ENCODE peak calls at places on chromosomes 11 and 22, in ten cellular contexts. K is adipocyte; R is adrenal gland; P is cardiac fibroblast; Y is breast epithelium; A is neuronal stem cell; D is lower leg skin; C is CD8-positive, alpha-beta memory T cell; O is HCT116; V is astrocyte of the cerebellum. M is an unnamed sample.

GRCh38 chr11:113778111-113778910 is 1.3 kb upstream of the CLDN25 start:
- DNase-seq in K (peak; percentile 42), R (peak; percentile 70), P (peak; percentile 58), Y (no peak), A (no peak), D (no peak), C (no peak), O (no peak), V (no peak), M (peak; percentile 94)

GRCh38 chr22:27212617-27213177 is 555.3 kb downstream of the MIAT start:
- DNase-seq in K (peak; percentile 98), R (peak; percentile 63), P (peak; percentile 95), Y (no peak), A (no peak), D (peak; percentile 91), C (no peak), O (no peak), V (peak; percentile 96), M (peak; percentile 70)

GRCh38 chr11:115591380-115591779 is 87.2 kb upstream of the CADM1 start:
- DNase-seq in K (no peak), R (no peak), P (no peak), Y (no peak), A (no peak), D (no peak), C (no peak), O (no peak), V (no peak), M (no peak)

GRCh38 chr11:108115495-108116140 is 5.7 kb upstream of the ACAT1 start:
- DNase-seq in K (peak; percentile 76), R (peak; percentile 89), P (peak; percentile 90), Y (peak; percentile 77), A (peak; percentile 26), D (peak; percentile 97), C (no peak), O (no peak), V (peak; percentile 85), M (peak; percentile 86)

GRCh38 chr22:42608481-42609361 is 6.0 kb downstream of the POLDIP3 start:
- DNase-seq in K (peak; percentile 62), R (no peak), P (peak; percentile 61), Y (no peak), A (peak; percentile 33), D (no peak), C (no peak), O (no peak), V (peak; percentile 74), M (peak; percentile 39)

GRCh38 chr11:40403321-40403720 is 1056.1 kb downstream of the LRRC4C start:
- DNase-seq in K (no peak), R (no peak), P (no peak), Y (no peak), A (no peak), D (no peak), C (no peak), O (no peak), V (no peak), M (peak; percentile 19)

GRCh38 chr11:2662024-2662312 is 37.8 kb downstream of the KCNQ1OT1 start:
- DNase-seq in K (no peak), R (no peak), P (no peak), Y (no peak), A (no peak), D (no peak), C (no peak), O (no peak), V (no peak), M (no peak)

GRCh38 chr11:63986156-63986931 is at the start of gene OTUB1:
- DNase-seq in K (peak; percentile 98), R (peak; percentile 89), P (peak; percentile 89), Y (peak; percentile 97), A (peak; percentile 91), D (peak; percentile 98), C (peak; percentile 83), O (peak; percentile 78), V (peak; percentile 71), M (peak; percentile 95)

GRCh38 chr11:7595016-7595869 is 78.1 kb downstream of the CYB5R2 start:
- DNase-seq in K (peak; percentile 87), R (no peak), P (no peak), Y (no peak), A (no peak), D (no peak), C (no peak), O (no peak), V (no peak), M (no peak)

GRCh38 chr22:25482091-25482760 is 82.2 kb upstream of the GRK3 start:
- DNase-seq in K (no peak), R (no peak), P (no peak), Y (no peak), A (no peak), D (no peak), C (no peak), O (no peak), V (no peak), M (no peak)

GRCh38 chr11:127002669-127003259 is 2.2 kb upstream of the KIRREL3 start:
- DNase-seq in K (no peak), R (no peak), P (no peak), Y (no peak), A (no peak), D (no peak), C (no peak), O (no peak), V (no peak), M (no peak)

GRCh38 chr11:127000991-127001390 is 421 bp upstream of the KIRREL3 start:
- DNase-seq in K (peak; percentile 33), R (no peak), P (no peak), Y (no peak), A (no peak), D (no peak), C (no peak), O (no peak), V (no peak), M (no peak)

GRCh38 chr11:126997641-126998040 is 2.9 kb downstream of the KIRREL3 start:
- DNase-seq in K (no peak), R (no peak), P (no peak), Y (no peak), A (no peak), D (peak; percentile 32), C (no peak), O (no peak), V (no peak), M (no peak)

GRCh38 chr11:126999366-126999765 is 1.2 kb downstream of the KIRREL3 start:
- DNase-seq in K (no peak), R (no peak), P (no peak), Y (no peak), A (no peak), D (no peak), C (no peak), O (no peak), V (no peak), M (no peak)

DNA sequence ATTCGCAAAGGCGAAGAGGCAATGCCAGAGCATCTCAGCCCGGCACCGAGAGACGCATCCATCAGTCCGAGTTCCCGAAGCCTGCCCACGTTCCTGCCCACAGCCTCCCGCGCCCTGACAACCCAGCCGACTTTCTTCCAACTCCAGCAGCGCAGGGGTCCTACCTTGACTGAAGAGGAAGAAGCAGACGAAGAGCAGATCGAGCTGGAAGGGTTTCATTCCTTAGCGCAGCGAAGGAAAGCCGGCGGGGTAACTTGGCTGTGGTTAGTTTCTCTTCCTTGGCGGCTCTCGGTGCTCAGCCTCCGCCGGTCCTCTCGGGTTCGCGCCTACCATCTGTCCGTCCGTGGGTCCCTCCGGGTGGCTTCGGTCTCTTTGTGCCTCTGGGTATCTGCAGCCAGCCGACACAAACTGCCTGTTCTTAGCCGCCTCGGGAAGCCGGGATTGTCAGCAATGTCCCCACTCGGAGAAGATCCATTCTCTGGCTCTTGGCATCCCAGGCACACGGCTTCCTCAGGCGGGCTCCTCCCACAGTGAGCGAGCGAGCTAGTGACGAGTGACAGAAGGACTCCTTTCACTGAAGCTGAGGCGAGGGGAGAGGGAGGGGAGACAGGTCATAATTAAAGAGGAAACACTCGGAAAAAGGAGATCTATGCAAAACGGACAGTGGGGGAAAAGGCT is at the start of gene KIRREL3:
- DNase-seq in K (peak; percentile 77), R (no peak), P (no peak), Y (no peak), A (no peak), D (no peak), C (no peak), O (no peak), V (no peak), M (no peak)
- H3K4me3 ChIP-seq in K (peak within 1 kb of the TSS; percentile 81), R (peak within 1 kb of the TSS; percentile 29), P (peak within 1 kb of the TSS; percentile 26), Y (peak within 1 kb of the TSS; percentile 44), A (peak within 1 kb of the TSS; percentile 75), D (no peak within 1 kb of the TSS), C (no peak within 1 kb of the TSS), O (no peak within 1 kb of the TSS), V (peak within 1 kb of the TSS; percentile 57), M (no peak within 1 kb of the TSS)

DNA sequence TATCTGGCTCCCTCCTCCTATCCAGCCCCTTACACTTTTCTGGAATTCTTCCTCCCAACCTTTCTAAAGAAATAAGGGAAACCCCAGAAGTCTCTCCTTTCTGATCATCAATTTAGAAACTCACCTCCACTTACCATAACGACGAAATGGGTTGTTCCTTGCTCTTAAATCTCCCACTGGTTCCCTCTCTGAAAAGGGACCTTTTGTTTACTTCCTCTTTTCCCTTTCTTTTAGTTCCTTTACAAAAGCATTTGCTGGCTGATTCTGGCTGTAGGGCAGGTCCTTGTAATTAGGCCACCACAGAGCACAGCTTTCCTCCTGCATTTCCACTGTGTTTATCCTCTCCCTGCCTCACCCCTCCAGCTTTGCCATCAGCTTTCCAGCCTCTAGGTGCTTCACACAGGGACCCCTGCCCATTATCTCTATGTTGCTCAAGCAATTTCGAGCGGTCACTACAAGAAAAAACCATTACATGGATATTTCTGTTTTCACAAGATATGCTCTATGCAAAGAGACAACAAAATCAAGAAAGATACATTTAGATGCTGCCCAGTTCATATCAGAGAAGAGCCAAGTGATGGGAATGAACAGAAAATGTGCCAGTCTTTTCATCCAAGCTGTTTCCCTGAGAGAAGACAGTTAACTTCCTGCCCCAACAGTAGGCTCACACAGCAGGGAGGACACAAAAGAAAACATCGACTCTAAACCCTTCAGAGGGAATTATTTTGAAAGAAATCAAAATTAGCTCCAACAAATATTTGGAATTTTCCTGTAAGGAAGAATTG is 11.8 kb downstream of the JAML start:
- DNase-seq in K (no peak), R (no peak), P (no peak), Y (no peak), A (no peak), D (no peak), C (no peak), O (no peak), V (no peak), M (no peak)
- H3K4me3 ChIP-seq in K (no peak overlapping the region), R (no peak overlapping the region), P (no peak overlapping the region), Y (no peak overlapping the region), A (no peak overlapping the region), D (no peak overlapping the region), C (no peak overlapping the region), O (no peak overlapping the region), V (no peak overlapping the region), M (no peak overlapping the region)

GRCh38 chr11:76184551-76184993 is 21.7 kb downstream of the WNT11 start:
- DNase-seq in K (peak; percentile 60), R (no peak), P (no peak), Y (no peak), A (no peak), D (no peak), C (no peak), O (no peak), V (no peak), M (no peak)
- H3K4me3 ChIP-seq in K (no peak overlapping the region), R (no peak overlapping the region), P (no peak overlapping the region), Y (no peak overlapping the region), A (no peak overlapping the region), D (no peak overlapping the region), C (no peak overlapping the region), O (no peak overlapping the region), V (no peak overlapping the region), M (no peak overlapping the region)

DNA sequence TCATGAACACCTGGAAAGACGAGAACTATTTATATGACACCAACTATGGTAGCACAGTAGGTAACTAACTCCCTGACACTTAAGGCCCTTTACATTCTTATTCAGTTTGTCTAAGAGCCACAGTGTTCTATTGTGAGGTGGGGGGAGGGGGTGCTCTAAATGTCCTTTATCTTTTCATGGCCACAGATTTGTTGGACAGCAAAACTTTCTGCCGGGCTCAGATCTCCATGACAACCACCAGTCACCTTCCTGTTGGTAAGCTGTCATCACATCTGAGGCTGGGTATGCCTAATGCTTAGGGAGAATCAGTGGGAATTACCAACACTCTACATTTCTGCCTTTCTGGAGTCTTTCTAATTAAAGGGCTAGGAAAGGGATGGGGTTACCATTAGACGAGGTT is 30.7 kb downstream of the EHF start:
- DNase-seq in K (no peak), R (peak; percentile 49), P (peak; percentile 39), Y (no peak), A (no peak), D (no peak), C (no peak), O (no peak), V (no peak), M (no peak)
- H3K4me3 ChIP-seq in K (no peak overlapping the region), R (no peak overlapping the region), P (no peak overlapping the region), Y (no peak overlapping the region), A (no peak overlapping the region), D (no peak overlapping the region), C (no peak overlapping the region), O (no peak overlapping the region), V (no peak overlapping the region), M (no peak overlapping the region)